ENCODE peak calls at places on chromosomes 1 and 21, in seven cellular contexts. R is glutamatergic neuron; G is activated CD8-positive, alpha-beta T cell treated with anti-CD3 and anti-CD28 coated beads for 36 hours; Y is lung; Z is Calu3; I is left lung; Q is GM06990. O is an unnamed sample.

GRCh38 chr1:12690156-12690555 is 25.8 kb upstream of the AADACL3 start:
- DNase-seq in R (no peak), G (no peak), Y (no peak), Z (no peak), I (no peak), Q (no peak), O (no peak)

GRCh38 chr1:37846634-37847339 is 12.6 kb downstream of the MTF1 start:
- DNase-seq in R (no peak), G (peak; percentile 28), Y (no peak), Z (no peak), I (no peak), Q (no peak), O (no peak)

GRCh38 chr21:43597052-43597451 is 62.2 kb downstream of the HSF2BP start:
- DNase-seq in R (no peak), G (no peak), Y (no peak), Z (no peak), I (no peak), Q (no peak), O (no peak)

GRCh38 chr1:114111731-114112661 is 41.7 kb downstream of the SYT6 start:
- DNase-seq in R (no peak), G (no peak), Y (no peak), Z (no peak), I (no peak), Q (no peak), O (no peak)

GRCh38 chr1:59043796-59044195 is 253.1 kb upstream of the FGGY start:
- DNase-seq in R (no peak), G (no peak), Y (peak; percentile 41), Z (no peak), I (no peak), Q (no peak), O (no peak)

GRCh38 chr1:248696775-248697174 is 5.8 kb downstream of the OR14I1 start:
- DNase-seq in R (no peak), G (no peak), Y (no peak), Z (no peak), I (no peak), Q (no peak), O (no peak)

GRCh38 chr1:24415910-24416665 is 486 bp downstream of the NIPAL3 start:
- DNase-seq in R (no peak), G (peak; percentile 9), Y (no peak), Z (peak; percentile 14), I (no peak), Q (no peak), O (no peak)

GRCh38 chr1:237042892-237043576 is 1.1 kb downstream of the RYR2 start:
- DNase-seq in R (peak; percentile 57), G (peak; percentile 12), Y (no peak), Z (no peak), I (peak; percentile 80), Q (peak; percentile 28), O (no peak)

GRCh38 chr1:46413596-46413985 is 19.5 kb downstream of the FAAH start:
- DNase-seq in R (peak; percentile 65), G (peak; percentile 47), Y (no peak), Z (peak; percentile 22), I (no peak), Q (no peak), O (peak; percentile 50)

GRCh38 chr21:34950980-34951379 is 98.1 kb downstream of the RUNX1 start:
- DNase-seq in R (no peak), G (no peak), Y (no peak), Z (no peak), I (no peak), Q (no peak), O (no peak)

GRCh38 chr1:229408458-229409037 is 25.3 kb downstream of the ACTA1 start:
- DNase-seq in R (peak; percentile 83), G (no peak), Y (no peak), Z (no peak), I (no peak), Q (no peak), O (no peak)

GRCh38 chr1:108016451-108016920 is 51.5 kb upstream of the VAV3 start:
- DNase-seq in R (no peak), G (peak; percentile 18), Y (no peak), Z (no peak), I (no peak), Q (peak; percentile 35), O (no peak)

GRCh38 chr1:202090994-202091393 is 31.7 kb upstream of the GPR37L1 start:
- DNase-seq in R (no peak), G (no peak), Y (no peak), Z (no peak), I (no peak), Q (no peak), O (no peak)
- TF ChIP-seq CTCF in R (no peak), G (no peak), Y (no peak), Z (peak; percentile 30), I (no peak), Q (no peak), O (no peak)

GRCh38 chr1:117284408-117285215 is 73.9 kb upstream of the VTCN1 start:
- DNase-seq in R (no peak), G (no peak), Y (no peak), Z (peak; percentile 17), I (no peak), Q (no peak), O (no peak)
- TF ChIP-seq CTCF in R (peak; percentile 48), G (no peak), Y (peak; percentile 28), Z (peak; percentile 45), I (no peak), Q (peak; percentile 12), O (peak; percentile 41)

DNA sequence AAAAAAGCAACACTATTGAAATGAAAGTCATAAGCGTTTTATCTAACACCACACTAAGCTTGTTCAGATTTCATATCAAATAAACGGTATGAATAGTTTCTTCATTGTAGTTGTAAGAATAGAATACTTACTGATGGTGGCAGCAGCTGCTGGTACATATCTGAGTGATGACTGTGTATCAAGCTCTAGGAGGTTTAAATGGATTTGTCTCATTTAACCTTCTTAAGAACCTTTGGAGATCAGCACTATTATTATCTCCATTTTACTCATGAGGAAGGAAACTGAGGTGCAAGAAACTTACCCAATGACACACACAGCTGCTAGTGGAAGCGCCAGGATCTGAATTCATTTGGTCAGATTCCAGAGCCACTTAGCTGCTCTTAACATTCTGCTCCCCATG is 104.0 kb downstream of the EIF4G3 start:
- DNase-seq in R (no peak), G (no peak), Y (no peak), Z (no peak), I (no peak), Q (no peak), O (no peak)
- TF ChIP-seq CTCF in R (no peak), G (no peak), Y (no peak), Z (no peak), I (no peak), Q (no peak), O (no peak)

DNA sequence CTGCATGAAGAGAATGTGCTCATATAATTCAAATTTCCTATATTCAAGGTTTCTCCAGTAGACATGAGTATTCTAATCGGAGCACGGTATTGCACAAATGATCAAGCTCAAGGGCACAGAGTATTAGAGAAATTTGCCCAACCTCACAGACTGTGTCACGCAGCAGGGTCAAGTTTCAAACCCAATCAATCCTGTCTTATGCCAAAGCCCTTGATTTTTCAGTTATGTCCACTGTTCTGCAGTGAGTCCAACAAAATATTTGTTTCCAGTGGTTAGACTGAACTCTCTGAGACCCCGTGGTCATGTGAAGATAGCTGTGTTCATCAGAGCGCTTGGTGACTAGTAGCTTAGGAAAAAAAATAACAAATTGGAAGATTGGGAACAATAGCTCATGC is 104.6 kb downstream of the TOMM20 start:
- DNase-seq in R (no peak), G (no peak), Y (no peak), Z (no peak), I (no peak), Q (no peak), O (no peak)
- TF ChIP-seq CTCF in R (no peak), G (no peak), Y (no peak), Z (no peak), I (no peak), Q (no peak), O (no peak)

GRCh38 chr1:7785108-7785507 is 1.0 kb downstream of the PER3 start:
- DNase-seq in R (no peak), G (no peak), Y (no peak), Z (no peak), I (no peak), Q (no peak), O (no peak)
- TF ChIP-seq CTCF in R (no peak), G (no peak), Y (no peak), Z (no peak), I (no peak), Q (no peak), O (no peak)

GRCh38 chr1:157429841-157430240 is 122.5 kb downstream of the FCRL5 start:
- DNase-seq in R (no peak), G (no peak), Y (no peak), Z (no peak), I (no peak), Q (no peak), O (no peak)

GRCh38 chr1:157437301-157437700 is 115.0 kb downstream of the FCRL5 start:
- DNase-seq in R (no peak), G (no peak), Y (no peak), Z (no peak), I (no peak), Q (no peak), O (no peak)

GRCh38 chr1:157431751-157432150 is 120.6 kb downstream of the FCRL5 start:
- DNase-seq in R (no peak), G (no peak), Y (no peak), Z (no peak), I (no peak), Q (no peak), O (no peak)
- TF ChIP-seq CTCF in R (no peak), G (no peak), Y (no peak), Z (no peak), I (no peak), Q (no peak), O (no peak)

GRCh38 chr1:205739348-205740160 is 10.4 kb downstream of the NUCKS1 start:
- DNase-seq in R (no peak), G (no peak), Y (no peak), Z (no peak), I (no peak), Q (no peak), O (no peak)
- TF ChIP-seq CTCF in R (no peak), G (no peak), Y (no peak), Z (no peak), I (no peak), Q (no peak), O (no peak)

O was measured in GM10248.